ENCODE peak calls at places on chromosomes 6 and 20, in eight cellular contexts. Y, K, B, W, A, D, R and Q are unnamed samples.

GRCh38 chr6:138370631-138371451 is 6.9 kb upstream of the SMIM28 start:
- DNase-seq in W (no peak), A (no peak), R (no peak), K (no peak), D (no peak), Y (no peak), B (no peak), Q (no peak)

GRCh38 chr20:6007094-6007528 is 46.7 kb downstream of the LRRN4 start:
- DNase-seq in Y (peak), B (no peak), W (no peak), D (no peak), R (peak), A (no peak), K (no peak), Q (no peak)

GRCh38 chr6:98833101-98834059 is 994 bp upstream of the POU3F2 start:
- DNase-seq in K (peak), W (no peak), B (no peak), A (peak), D (no peak), R (peak), Y (peak), Q (peak)

GRCh38 chr6:12968290-12968689 is 251.7 kb downstream of the PHACTR1 start:
- DNase-seq in B (no peak), K (no peak), A (no peak), W (no peak), D (no peak), Y (peak), R (no peak), Q (no peak)

GRCh38 chr6:150697515-150697914 is 97.8 kb downstream of the PLEKHG1 start:
- DNase-seq in B (no peak), A (no peak), K (peak), R (no peak), Y (no peak), D (no peak), W (no peak), Q (no peak)

GRCh38 chr6:17397764-17398194 is 4.4 kb downstream of the CAP2 start:
- DNase-seq in K (no peak), A (no peak), B (no peak), Y (no peak), R (peak), W (no peak), D (no peak), Q (no peak)

GRCh38 chr6:45613678-45614077 is 235.9 kb upstream of the SUPT3H start:
- DNase-seq in R (no peak), Y (peak), W (no peak), D (no peak), A (no peak), K (no peak), B (no peak), Q (no peak)

GRCh38 chr6:38302081-38302480 is 337.6 kb downstream of the BTBD9 start:
- DNase-seq in A (no peak), D (no peak), B (no peak), R (peak), W (no peak), K (no peak), Y (no peak), Q (no peak)

GRCh38 chr20:24473435-24473834 is 4.0 kb downstream of the SYNDIG1 start:
- DNase-seq in D (no peak), Y (no peak), K (no peak), R (no peak), A (no peak), W (no peak), B (no peak), Q (peak)

GRCh38 chr6:7725849-7726415 is at the start of gene BMP6:
- DNase-seq in B (peak), Y (peak), W (no peak), R (peak), D (no peak), K (peak), A (peak), Q (peak)

GRCh38 chr6:166466178-166467122 is 83.7 kb upstream of the MPC1 start:
- DNase-seq in K (no peak), B (no peak), A (no peak), W (no peak), Y (peak), D (no peak), R (peak), Q (no peak)

GRCh38 chr6:81981812-81982211 is 229.3 kb upstream of the TENT5A start:
- DNase-seq in W (no peak), A (no peak), Y (peak), R (peak), B (no peak), K (no peak), D (no peak), Q (no peak)

GRCh38 chr20:50433001-50433400 is 77.2 kb upstream of the PTPN1 start:
- DNase-seq in R (no peak), K (no peak), A (no peak), D (no peak), Y (no peak), W (no peak), B (no peak), Q (no peak)

GRCh38 chr20:21251278-21251677 is 51.9 kb upstream of the XRN2 start:
- DNase-seq in B (no peak), D (no peak), W (no peak), Y (peak), K (no peak), A (no peak), R (peak), Q (no peak)

GRCh38 chr20:10730629-10731183 is 56.9 kb upstream of the JAG1 start:
- DNase-seq in A (no peak), W (no peak), Y (no peak), B (no peak), K (no peak), D (no peak), R (no peak), Q (no peak)

GRCh38 chr20:9218412-9219001 is 149.6 kb downstream of the PLCB4 start:
- DNase-seq in D (no peak), R (peak), A (no peak), Y (no peak), W (no peak), B (no peak), K (no peak), Q (peak)